ENCODE peak calls at places on chromosomes 12 and 14, in four cellular contexts. W is BE2C; Y is endothelial cell; R is CD8-positive, alpha-beta T cell. V is an unnamed sample.

GRCh38 chr12:131065801-131066200 is 112.1 kb downstream of the ADGRD1 start:
- DNase-seq in W (no peak), Y (no peak), R (no peak), V (no peak)

GRCh38 chr12:55982319-55982936 is 8.6 kb downstream of the RAB5B start:
- DNase-seq in W (no peak), Y (no peak), R (no peak), V (peak)

GRCh38 chr14:22980672-22981089 is 1.7 kb downstream of the AJUBA start:
- DNase-seq in W (no peak), Y (no peak), R (no peak), V (no peak)

GRCh38 chr12:51868821-51869489 is 18.9 kb upstream of the ANKRD33 start:
- DNase-seq in W (peak), Y (no peak), R (no peak), V (no peak)

GRCh38 chr12:1837541-1838206 is 17.3 kb downstream of the LRTM2 start:
- DNase-seq in W (no peak), Y (no peak), R (no peak), V (no peak)

GRCh38 chr14:29607129-29607528 is 320.5 kb downstream of the PRKD1 start:
- DNase-seq in W (no peak), Y (no peak), R (no peak), V (no peak)

GRCh38 chr14:38839743-38840375 is 263.2 kb downstream of the SEC23A start:
- DNase-seq in W (peak), Y (no peak), R (no peak), V (no peak)

GRCh38 chr12:127162307-127162706 is 1104.7 kb upstream of the TMEM132C start:
- DNase-seq in W (no peak), Y (no peak), R (no peak), V (no peak)

GRCh38 chr12:52076811-52077210 is 2.7 kb upstream of the SMIM41 start:
- DNase-seq in W (no peak), Y (no peak), R (no peak), V (no peak)

GRCh38 chr12:852864-853263 is 96.6 kb downstream of the RAD52 start:
- DNase-seq in W (no peak), Y (no peak), R (no peak), V (no peak)

GRCh38 chr12:115000038-115000437 is 316.1 kb upstream of the TBX3 start:
- DNase-seq in W (peak), Y (no peak), R (no peak), V (no peak)

GRCh38 chr14:94173885-94174621 is at the start of gene PPP4R4:
- DNase-seq in W (peak), Y (peak), R (peak), V (peak)

GRCh38 chr12:56029166-56029519 is 8.3 kb downstream of the IKZF4 start:
- DNase-seq in W (no peak), Y (no peak), R (no peak), V (no peak)

GRCh38 chr14:61516957-61517356 is 178.4 kb upstream of the HIF1A start:
- DNase-seq in W (no peak), Y (no peak), R (no peak), V (no peak)

GRCh38 chr14:76599556-76599955 is 161.7 kb upstream of the VASH1 start:
- DNase-seq in W (no peak), Y (no peak), R (no peak), V (no peak)

GRCh38 chr12:30796891-30797371 is 42.2 kb upstream of the CAPRIN2 start:
- DNase-seq in W (no peak), Y (no peak), R (no peak), V (no peak)

GRCh38 chr14:68191567-68192321 is 372.2 kb downstream of the RAD51B start:
- DNase-seq in W (no peak), Y (no peak), R (no peak), V (no peak)

GRCh38 chr12:100718212-100718611 is 76.4 kb upstream of the ANO4 start:
- DNase-seq in W (no peak), Y (no peak), R (no peak), V (no peak)

GRCh38 chr14:88203289-88203688 is 119.8 kb downstream of the KCNK10 start:
- DNase-seq in W (no peak), Y (no peak), R (no peak), V (no peak)

GRCh38 chr12:116533343-116534248 is 25.6 kb upstream of the MAP1LC3B2 start:
- DNase-seq in W (peak), Y (peak), R (peak), V (peak)

GRCh38 chr12:116532986-116533342 is 26.2 kb upstream of the MAP1LC3B2 start:
- DNase-seq in W (no peak), Y (no peak), R (no peak), V (no peak)

GRCh38 chr12:116534341-116535121 is 24.6 kb upstream of the MAP1LC3B2 start:
- DNase-seq in W (peak), Y (no peak), R (no peak), V (no peak)

GRCh38 chr12:116529686-116530085 is 29.5 kb upstream of the MAP1LC3B2 start:
- DNase-seq in W (no peak), Y (no peak), R (no peak), V (no peak)

GRCh38 chr12:116532428-116532827 is 26.8 kb upstream of the MAP1LC3B2 start:
- DNase-seq in W (no peak), Y (no peak), R (no peak), V (no peak)
- TF ChIP-seq CTCF in W (no peak), Y (no peak), R (no peak), V (no peak)

GRCh38 chr14:54083549-54084239 is 127.1 kb upstream of the BMP4 start:
- DNase-seq in W (no peak), Y (no peak), R (no peak), V (no peak)
- TF ChIP-seq CTCF in W (no peak), Y (no peak), R (no peak), V (no peak)

GRCh38 chr14:97295108-97295710 is 498.0 kb downstream of the VRK1 start:
- DNase-seq in W (no peak), Y (no peak), R (no peak), V (no peak)

GRCh38 chr14:97299661-97300060 is 502.5 kb downstream of the VRK1 start:
- DNase-seq in W (no peak), Y (no peak), R (peak), V (no peak)

GRCh38 chr14:97301931-97302559 is 504.9 kb downstream of the VRK1 start:
- DNase-seq in W (no peak), Y (no peak), R (no peak), V (no peak)

GRCh38 chr14:97298775-97299174 is 501.6 kb downstream of the VRK1 start:
- DNase-seq in W (no peak), Y (no peak), R (no peak), V (no peak)

GRCh38 chr14:97298331-97298730 is 501.1 kb downstream of the VRK1 start:
- DNase-seq in W (peak), Y (peak), R (no peak), V (no peak)
- TF ChIP-seq CTCF in W (peak), Y (peak), R (no peak), V (no peak)

GRCh38 chr12:103331643-103332042 is 164.1 kb downstream of the C12orf42 start:
- DNase-seq in W (no peak), Y (no peak), R (no peak), V (no peak)

GRCh38 chr12:103327676-103328075 is 168.1 kb downstream of the C12orf42 start:
- DNase-seq in W (no peak), Y (no peak), R (no peak), V (no peak)

GRCh38 chr12:103330672-103331071 is 165.1 kb downstream of the C12orf42 start:
- DNase-seq in W (no peak), Y (no peak), R (no peak), V (no peak)

DNA sequence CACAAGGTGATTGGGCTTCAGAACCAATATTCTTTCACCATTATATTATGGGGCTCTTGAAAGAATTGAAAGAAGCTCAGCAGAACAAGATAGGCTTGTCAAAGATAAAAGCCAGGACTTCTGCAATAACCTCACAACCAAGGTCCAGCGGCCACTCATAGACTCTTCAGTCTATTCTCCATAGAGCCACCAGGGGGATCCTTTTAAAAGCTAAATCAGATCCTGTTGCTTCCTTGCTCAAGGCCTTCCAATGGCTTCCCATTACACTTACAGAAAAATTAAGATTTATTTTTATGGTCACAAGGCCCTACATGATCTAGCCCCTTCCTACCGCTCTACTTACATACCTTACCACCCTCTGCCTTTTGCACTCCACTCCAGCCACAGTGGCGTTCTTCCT is 169.6 kb downstream of the C12orf42 start:
- DNase-seq in W (peak), Y (no peak), R (no peak), V (peak)
- TF ChIP-seq CTCF in W (peak), Y (peak), R (no peak), V (no peak)

GRCh38 chr14:100653409-100653808 is 66.2 kb upstream of the BEGAIN start:
- DNase-seq in W (no peak), Y (peak), R (no peak), V (peak)
- TF ChIP-seq CTCF in W (peak), Y (peak), R (peak), V (peak)

DNA sequence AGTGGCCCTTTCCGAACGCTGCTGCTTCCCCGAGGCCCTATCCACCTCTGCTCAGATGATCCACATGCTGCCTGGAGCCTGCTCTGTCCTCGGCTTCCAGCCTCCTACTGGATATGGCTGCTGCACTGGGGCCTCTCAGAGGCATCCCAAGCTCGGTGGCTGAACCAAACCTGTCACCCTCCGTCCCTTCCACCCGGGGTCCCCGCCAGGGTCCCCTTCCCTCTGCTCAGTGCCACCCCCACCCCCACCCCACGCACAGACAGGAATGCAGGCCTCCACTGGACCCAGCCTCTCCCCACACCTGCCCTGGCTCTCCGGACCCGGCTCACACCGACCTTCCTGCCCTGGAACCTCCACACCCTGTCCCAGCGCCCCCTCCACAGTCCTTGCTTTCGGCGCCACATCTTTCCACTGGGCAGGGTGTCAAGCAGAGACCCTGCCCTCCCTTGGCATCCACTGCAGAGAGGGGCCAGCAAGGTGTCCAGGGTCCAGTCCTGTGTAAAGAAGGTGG is 6.1 kb downstream of the CEP170B start:
- DNase-seq in W (no peak), Y (no peak), R (no peak), V (no peak)
- TF ChIP-seq CTCF in W (no peak), Y (no peak), R (no peak), V (no peak)

GRCh38 chr12:121823727-121824115 is 19.9 kb downstream of the SETD1B start:
- DNase-seq in W (no peak), Y (no peak), R (no peak), V (no peak)

GRCh38 chr12:121825041-121825523 is 21.3 kb downstream of the SETD1B start:
- DNase-seq in W (peak), Y (no peak), R (no peak), V (no peak)

GRCh38 chr12:121822393-121823100 is 18.7 kb downstream of the SETD1B start:
- DNase-seq in W (no peak), Y (no peak), R (no peak), V (no peak)

GRCh38 chr12:121820056-121820455 is 16.2 kb downstream of the SETD1B start:
- DNase-seq in W (no peak), Y (no peak), R (no peak), V (no peak)

DNA sequence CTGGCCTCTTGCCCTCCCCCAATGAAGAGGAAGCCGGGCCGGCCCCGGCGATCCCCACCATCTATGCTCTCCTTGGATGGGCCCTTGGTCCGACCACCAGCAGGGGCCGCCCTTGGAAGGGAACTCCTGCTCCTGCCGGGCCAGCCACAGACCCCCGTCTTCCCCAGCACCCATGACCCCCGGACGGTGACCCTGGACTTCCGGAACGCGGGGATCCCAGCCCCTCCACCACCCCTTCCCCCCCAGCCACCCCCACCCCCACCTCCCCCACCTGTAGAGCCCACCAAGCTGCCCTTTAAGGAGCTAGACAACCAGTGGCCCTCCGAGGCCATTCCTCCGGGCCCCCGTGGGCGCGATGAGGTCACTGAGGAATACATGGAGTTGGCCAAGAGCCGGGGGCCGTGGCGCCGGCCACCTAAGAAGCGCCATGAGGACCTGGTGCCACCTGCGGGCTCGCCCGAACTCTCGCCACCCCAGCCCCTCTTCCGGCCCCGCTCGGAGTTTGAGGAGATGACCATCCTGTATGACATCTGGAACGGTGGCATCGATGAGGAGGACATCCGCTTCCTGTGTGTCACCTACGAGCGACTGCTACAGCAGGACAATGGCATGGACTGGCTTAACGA is 19.4 kb downstream of the SETD1B start:
- DNase-seq in W (peak), Y (no peak), R (no peak), V (no peak)
- TF ChIP-seq CTCF in W (no peak), Y (no peak), R (no peak), V (no peak)

DNA sequence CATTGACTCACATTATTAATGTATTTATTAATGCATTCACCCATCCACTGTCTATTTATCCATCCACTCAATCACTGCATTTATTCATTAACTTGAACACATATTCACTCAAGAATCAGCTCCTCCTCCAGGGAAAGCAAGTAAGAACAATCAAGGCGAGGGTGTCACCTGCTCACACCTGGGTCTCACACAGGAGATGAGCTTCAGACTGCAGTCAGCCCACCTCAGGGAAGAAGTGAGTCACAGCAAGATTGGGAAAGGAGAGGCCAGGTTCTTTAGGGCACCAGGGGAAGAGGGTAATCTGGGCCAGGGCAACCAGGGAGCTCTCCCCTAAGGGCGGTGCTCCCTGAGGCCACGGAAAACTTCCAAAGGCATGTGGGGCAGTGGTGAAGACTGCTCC is 367.3 kb downstream of the BCL11B start:
- DNase-seq in W (no peak), Y (no peak), R (no peak), V (no peak)
- TF ChIP-seq CTCF in W (no peak), Y (no peak), R (no peak), V (no peak)

GRCh38 chr14:66507722-66508546 is at the start of gene GPHN:
- DNase-seq in W (peak), Y (peak), R (peak), V (peak)
- TF ChIP-seq CTCF in W (peak), Y (no peak), R (no peak), V (peak)

DNA sequence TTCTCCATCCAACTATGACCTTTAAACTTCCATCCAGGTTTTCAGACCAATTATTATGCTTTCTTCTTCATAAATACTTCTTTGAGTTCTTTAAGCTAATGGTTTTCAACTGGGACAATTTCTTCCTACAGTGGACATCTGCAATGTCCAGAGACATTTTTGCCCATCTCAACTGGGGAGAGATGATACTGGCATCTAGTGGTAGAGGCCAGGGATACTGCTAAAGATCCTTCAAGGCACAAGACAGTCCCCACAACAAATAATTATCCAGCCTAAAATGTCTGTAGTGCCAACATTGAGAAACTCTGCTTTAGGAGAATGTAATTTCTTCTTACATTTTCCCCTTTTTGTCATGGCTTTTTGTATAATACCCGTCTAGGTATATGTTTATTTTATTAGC is 10.6 kb downstream of the TRHDE start:
- DNase-seq in W (no peak), Y (no peak), R (no peak), V (no peak)
- TF ChIP-seq CTCF in W (peak), Y (no peak), R (no peak), V (peak)